ENCODE peak calls at places on chromosome 10, in ten cellular contexts. K, A, U, Z, J, P, I, B, T and W are unnamed samples.

GRCh38 chr10:58515296-58515956 is 2.8 kb downstream of the BICC1 start:
- DNase-seq in K (no peak), A (no peak), U (no peak), Z (no peak), J (no peak), P (peak; percentile 58), I (no peak), B (no peak), T (no peak), W (no peak)

GRCh38 chr10:20254078-20254477 is 437.8 kb downstream of the PLXDC2 start:
- DNase-seq in K (peak; percentile 32), A (no peak), U (no peak), Z (no peak), J (no peak), P (no peak), I (no peak), B (no peak), T (no peak), W (no peak)

GRCh38 chr10:44125879-44126675 is 258.8 kb downstream of the CXCL12 start:
- DNase-seq in K (no peak), A (peak; percentile 48), U (peak; percentile 57), Z (no peak), J (no peak), P (no peak), I (peak; percentile 29), B (no peak), T (no peak), W (no peak)

GRCh38 chr10:21197006-21197405 is 299.9 kb upstream of the NEBL start:
- DNase-seq in K (no peak), A (no peak), U (no peak), Z (no peak), J (no peak), P (no peak), I (no peak), B (no peak), T (no peak), W (no peak)

GRCh38 chr10:6044060-6044459 is 18.1 kb downstream of the IL2RA start:
- DNase-seq in K (no peak), A (no peak), U (no peak), Z (peak; percentile 18), J (no peak), P (no peak), I (no peak), B (no peak), T (no peak), W (no peak)

GRCh38 chr10:97497572-97498075 is 598 bp downstream of the MMS19 start:
- DNase-seq in K (peak; percentile 57), A (peak; percentile 72), U (peak; percentile 47), Z (peak; percentile 75), J (peak; percentile 94), P (peak; percentile 87), I (peak; percentile 82), B (peak; percentile 25), T (peak; percentile 84), W (peak; percentile 89)

GRCh38 chr10:18060217-18060616 is 80.0 kb upstream of the CACNB2 start:
- DNase-seq in K (no peak), A (no peak), U (no peak), Z (no peak), J (no peak), P (no peak), I (no peak), B (no peak), T (no peak), W (no peak)

GRCh38 chr10:123154943-123155505 is 822 bp downstream of the BUB3 start:
- DNase-seq in K (no peak), A (no peak), U (peak; percentile 24), Z (no peak), J (peak; percentile 53), P (peak; percentile 50), I (no peak), B (no peak), T (peak; percentile 67), W (no peak)

GRCh38 chr10:72277996-72278667 is 4.4 kb downstream of the DDIT4 start:
- DNase-seq in K (no peak), A (no peak), U (no peak), Z (no peak), J (no peak), P (no peak), I (no peak), B (no peak), T (no peak), W (no peak)